ENCODE peak calls at places on chromosome 4, in four cellular contexts. One of them, this sample, is unnamed.

GRCh38 chr4:94006932-94007331 is 178.4 kb downstream of the ATOH1 start:
- DNase-seq in HepG2: no peak
- DNase-seq in GM12878: no peak
- DNase-seq in K562: no peak
- DNase-seq in this sample: no peak

GRCh38 chr4:87523307-87523706 is 5.9 kb downstream of the SPARCL1 start:
- DNase-seq in HepG2: no peak
- DNase-seq in GM12878: no peak
- DNase-seq in K562: no peak
- DNase-seq in this sample: no peak

GRCh38 chr4:116180056-116180690 is 905.2 kb downstream of the TRAM1L1 start:
- DNase-seq in HepG2: no peak
- DNase-seq in GM12878: no peak
- DNase-seq in K562: no peak
- DNase-seq in this sample: no peak

GRCh38 chr4:100208964-100209363 is 18.7 kb upstream of the DDIT4L start:
- DNase-seq in HepG2: no peak
- DNase-seq in GM12878: peak; percentile 38
- DNase-seq in K562: no peak
- DNase-seq in this sample: no peak

GRCh38 chr4:8580321-8581093 is at the start of gene GPR78:
- DNase-seq in HepG2: no peak
- DNase-seq in GM12878: no peak
- DNase-seq in K562: peak; percentile 84
- DNase-seq in this sample: peak; percentile 99

GRCh38 chr4:143302526-143302925 is 34.1 kb upstream of the GAB1 start:
- DNase-seq in HepG2: no peak
- DNase-seq in GM12878: no peak
- DNase-seq in K562: no peak
- DNase-seq in this sample: no peak

GRCh38 chr4:119735136-119735770 is 106.6 kb upstream of the PDE5A start:
- DNase-seq in HepG2: no peak
- DNase-seq in GM12878: no peak
- DNase-seq in K562: no peak
- DNase-seq in this sample: no peak

GRCh38 chr4:139246166-139246565 is 33.9 kb downstream of the MGARP start:
- DNase-seq in HepG2: no peak
- DNase-seq in GM12878: no peak
- DNase-seq in K562: no peak
- DNase-seq in this sample: no peak

GRCh38 chr4:84681488-84682274 is 98.8 kb downstream of the CDS1 start:
- DNase-seq in HepG2: peak; percentile 38
- DNase-seq in GM12878: no peak
- DNase-seq in K562: peak; percentile 10
- DNase-seq in this sample: no peak

GRCh38 chr4:171812377-171813194 is 618 bp upstream of the GALNTL6 start:
- DNase-seq in HepG2: no peak
- DNase-seq in GM12878: no peak
- DNase-seq in K562: no peak
- DNase-seq in this sample: no peak

GRCh38 chr4:1872918-1873269 is 1.7 kb downstream of the NSD2 start:
- DNase-seq in HepG2: no peak
- DNase-seq in GM12878: no peak
- DNase-seq in K562: no peak
- DNase-seq in this sample: no peak

GRCh38 chr4:75327804-75328512 is 186.2 kb downstream of the RCHY1 start:
- DNase-seq in HepG2: no peak
- DNase-seq in GM12878: no peak
- DNase-seq in K562: no peak
- DNase-seq in this sample: no peak

GRCh38 chr4:55162396-55162795 is 37.0 kb upstream of the KDR start:
- DNase-seq in HepG2: no peak
- DNase-seq in GM12878: no peak
- DNase-seq in K562: no peak
- DNase-seq in this sample: no peak

GRCh38 chr4:159284733-159285132 is 181.9 kb downstream of the RAPGEF2 start:
- DNase-seq in HepG2: no peak
- DNase-seq in GM12878: no peak
- DNase-seq in K562: no peak
- DNase-seq in this sample: no peak

GRCh38 chr4:135732448-135732847 is 1530.9 kb upstream of the PABPC4L start:
- DNase-seq in HepG2: no peak
- DNase-seq in GM12878: no peak
- DNase-seq in K562: no peak
- DNase-seq in this sample: no peak

GRCh38 chr4:94582517-94582916 is 130.8 kb downstream of the PDLIM5 start:
- DNase-seq in HepG2: no peak
- DNase-seq in GM12878: no peak
- DNase-seq in K562: no peak
- DNase-seq in this sample: no peak

GRCh38 chr4:136713140-136713539 is 819.2 kb downstream of the PCDH18 start:
- DNase-seq in HepG2: no peak
- DNase-seq in GM12878: no peak
- DNase-seq in K562: no peak
- DNase-seq in this sample: no peak

GRCh38 chr4:129806986-129807385 is 711.0 kb downstream of the C4orf33 start:
- DNase-seq in HepG2: no peak
- DNase-seq in GM12878: no peak
- DNase-seq in K562: no peak
- DNase-seq in this sample: no peak

GRCh38 chr4:82043809-82044137 is 330.0 kb downstream of the HNRNPD start:
- DNase-seq in HepG2: no peak
- DNase-seq in GM12878: no peak
- DNase-seq in K562: no peak
- DNase-seq in this sample: no peak

GRCh38 chr4:105622269-105622668 is 69.8 kb downstream of the ARHGEF38 start:
- DNase-seq in HepG2: no peak
- DNase-seq in GM12878: no peak
- DNase-seq in K562: no peak
- DNase-seq in this sample: no peak

GRCh38 chr4:14856076-14856926 is 146.0 kb upstream of the CPEB2 start:
- DNase-seq in HepG2: peak; percentile 4
- DNase-seq in GM12878: peak; percentile 96
- DNase-seq in K562: peak; percentile 83
- DNase-seq in this sample: no peak

GRCh38 chr4:955161-955921 is 18.0 kb downstream of the DGKQ start:
- DNase-seq in HepG2: no peak
- DNase-seq in GM12878: no peak
- DNase-seq in K562: no peak
- DNase-seq in this sample: no peak

GRCh38 chr4:105215609-105216313 is 69.1 kb downstream of the TET2 start:
- DNase-seq in HepG2: peak; percentile 7
- DNase-seq in GM12878: peak; percentile 83
- DNase-seq in K562: no peak
- DNase-seq in this sample: no peak

GRCh38 chr4:153497091-153497531 is 31.0 kb downstream of the TMEM131L start:
- DNase-seq in HepG2: peak; percentile 58
- DNase-seq in GM12878: no peak
- DNase-seq in K562: peak; percentile 69
- DNase-seq in this sample: peak; percentile 41

GRCh38 chr4:38188631-38189101 is 228.5 kb downstream of the PTTG2 start:
- DNase-seq in HepG2: no peak
- DNase-seq in GM12878: no peak
- DNase-seq in K562: no peak
- DNase-seq in this sample: no peak

GRCh38 chr4:43776371-43776770 is 672.2 kb downstream of the KCTD8 start:
- DNase-seq in HepG2: peak; percentile 3
- DNase-seq in GM12878: no peak
- DNase-seq in K562: no peak
- DNase-seq in this sample: no peak

GRCh38 chr4:147846318-147847135 is 114.6 kb downstream of the ARHGAP10 start:
- DNase-seq in HepG2: no peak
- DNase-seq in GM12878: peak; percentile 77
- DNase-seq in K562: no peak
- DNase-seq in this sample: no peak

GRCh38 chr4:52588097-52588496 is 71.0 kb downstream of the USP46 start:
- DNase-seq in HepG2: peak; percentile 33
- DNase-seq in GM12878: no peak
- DNase-seq in K562: peak; percentile 66
- DNase-seq in this sample: peak; percentile 70

GRCh38 chr4:113410686-113411085 is 350.9 kb downstream of the CAMK2D start:
- DNase-seq in HepG2: no peak
- DNase-seq in GM12878: no peak
- DNase-seq in K562: no peak
- DNase-seq in this sample: no peak

GRCh38 chr4:188005561-188005960 is 10.0 kb downstream of the ZFP42 start:
- DNase-seq in HepG2: no peak
- DNase-seq in GM12878: no peak
- DNase-seq in K562: no peak
- DNase-seq in this sample: no peak

GRCh38 chr4:77818667-77819408 is at the start of gene CNOT6L:
- DNase-seq in HepG2: no peak
- DNase-seq in GM12878: no peak
- DNase-seq in K562: peak; percentile 61
- DNase-seq in this sample: no peak

GRCh38 chr4:100087743-100088142 is 102.5 kb downstream of the DDIT4L start:
- DNase-seq in HepG2: no peak
- DNase-seq in GM12878: no peak
- DNase-seq in K562: no peak
- DNase-seq in this sample: no peak

GRCh38 chr4:74114234-74114633 is 15.2 kb upstream of the CXCL2 start:
- DNase-seq in HepG2: no peak
- DNase-seq in GM12878: no peak
- DNase-seq in K562: no peak
- DNase-seq in this sample: no peak

GRCh38 chr4:149638073-149638472 is 177.6 kb downstream of the IQCM start:
- DNase-seq in HepG2: no peak
- DNase-seq in GM12878: no peak
- DNase-seq in K562: no peak
- DNase-seq in this sample: no peak

GRCh38 chr4:24174622-24175021 is 284.8 kb upstream of the PPARGC1A start:
- DNase-seq in HepG2: no peak
- DNase-seq in GM12878: no peak
- DNase-seq in K562: no peak
- DNase-seq in this sample: no peak

GRCh38 chr4:37389967-37390580 is 145.5 kb downstream of the NWD2 start:
- DNase-seq in HepG2: peak; percentile 48
- DNase-seq in GM12878: no peak
- DNase-seq in K562: peak; percentile 19
- DNase-seq in this sample: no peak

GRCh38 chr4:110139106-110139505 is 59.3 kb downstream of the ELOVL6 start:
- DNase-seq in HepG2: no peak
- DNase-seq in GM12878: no peak
- DNase-seq in K562: no peak
- DNase-seq in this sample: no peak

GRCh38 chr4:77443941-77444340 is 161.7 kb upstream of the CXCL13 start:
- DNase-seq in HepG2: no peak
- DNase-seq in GM12878: no peak
- DNase-seq in K562: no peak
- DNase-seq in this sample: no peak

GRCh38 chr4:5747746-5748365 is 36.9 kb downstream of the EVC start:
- DNase-seq in HepG2: no peak
- DNase-seq in GM12878: no peak
- DNase-seq in K562: no peak
- DNase-seq in this sample: no peak
- TF ChIP-seq CBX5 in HepG2: no peak
- TF ChIP-seq CBX5 in GM12878: no peak
- TF ChIP-seq CBX5 in K562: no peak
- TF ChIP-seq CBX5 in this sample: no peak

GRCh38 chr4:183396187-183396738 is 48.2 kb upstream of the CDKN2AIP start:
- DNase-seq in HepG2: no peak
- DNase-seq in GM12878: no peak
- DNase-seq in K562: no peak
- DNase-seq in this sample: no peak
- TF ChIP-seq CBX5 in HepG2: no peak
- TF ChIP-seq CBX5 in GM12878: no peak
- TF ChIP-seq CBX5 in K562: no peak
- TF ChIP-seq CBX5 in this sample: no peak

GRCh38 chr4:26032572-26033320 is 118.7 kb downstream of the SMIM20 start:
- DNase-seq in HepG2: peak; percentile 61
- DNase-seq in GM12878: no peak
- DNase-seq in K562: no peak
- DNase-seq in this sample: no peak
- TF ChIP-seq CBX5 in HepG2: no peak
- TF ChIP-seq CBX5 in GM12878: no peak
- TF ChIP-seq CBX5 in K562: no peak
- TF ChIP-seq CBX5 in this sample: no peak

GRCh38 chr4:22595684-22596083 is 79.8 kb upstream of the ADGRA3 start:
- DNase-seq in HepG2: no peak
- DNase-seq in GM12878: peak; percentile 17
- DNase-seq in K562: no peak
- DNase-seq in this sample: no peak
- TF ChIP-seq CBX5 in HepG2: no peak
- TF ChIP-seq CBX5 in GM12878: no peak
- TF ChIP-seq CBX5 in K562: no peak
- TF ChIP-seq CBX5 in this sample: no peak

DNA sequence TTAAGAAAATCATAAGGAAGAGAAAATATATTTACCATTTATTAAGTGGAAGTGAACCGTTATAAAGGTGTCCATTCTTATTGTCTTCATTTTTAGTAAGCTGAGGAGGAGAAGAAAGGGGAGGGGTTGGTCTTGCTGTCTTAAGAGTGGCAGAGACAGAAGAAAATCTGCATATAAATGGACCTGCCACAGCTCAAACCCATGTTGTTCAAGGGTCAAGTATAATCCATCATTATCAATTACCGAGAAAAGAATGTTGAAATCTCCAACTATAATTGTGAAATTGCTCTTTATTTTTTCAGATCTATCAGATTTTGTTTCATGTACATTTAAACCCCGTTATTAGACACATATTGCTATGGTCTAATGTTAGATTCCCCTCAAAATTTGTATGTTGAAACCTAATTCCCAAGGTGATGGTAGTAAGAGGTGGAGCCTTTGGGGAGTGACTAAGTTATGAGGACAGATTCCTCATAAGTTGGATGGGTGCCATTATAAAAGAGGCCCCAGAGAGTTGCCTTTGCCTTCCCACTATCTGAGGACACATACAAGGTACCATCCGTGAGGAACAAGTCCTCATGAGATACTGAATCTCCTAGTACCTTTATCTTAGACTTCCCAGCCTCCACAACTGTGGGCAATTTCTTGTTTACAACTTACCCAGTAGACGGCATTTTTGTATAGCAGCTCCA is 58.5 kb upstream of the SMAD1 start:
- DNase-seq in HepG2: no peak
- DNase-seq in GM12878: no peak
- DNase-seq in K562: no peak
- DNase-seq in this sample: no peak
- TF ChIP-seq CBX5 in HepG2: no peak
- TF ChIP-seq CBX5 in GM12878: no peak
- TF ChIP-seq CBX5 in K562: no peak
- TF ChIP-seq CBX5 in this sample: no peak

DNA sequence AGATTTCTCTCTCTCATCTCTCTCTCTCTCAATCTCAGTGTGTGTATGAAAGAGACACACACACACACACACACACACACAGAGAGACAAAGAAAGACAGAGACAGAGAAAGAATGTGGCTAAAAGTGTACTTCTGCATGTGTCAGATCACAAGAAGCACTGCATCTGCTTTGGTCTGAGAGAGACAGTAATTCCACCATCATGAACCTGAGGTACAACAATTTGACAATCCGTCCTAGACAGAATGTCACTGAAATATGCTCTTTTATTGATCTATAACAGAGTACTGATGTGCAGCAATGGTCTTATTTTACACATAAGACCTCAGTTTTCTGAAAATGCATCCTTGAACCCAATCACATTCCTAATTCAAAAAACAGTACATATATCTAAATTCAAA is 576.2 kb upstream of the SMIM31 start:
- DNase-seq in HepG2: no peak
- DNase-seq in GM12878: no peak
- DNase-seq in K562: no peak
- DNase-seq in this sample: no peak
- TF ChIP-seq CBX5 in HepG2: no peak
- TF ChIP-seq CBX5 in GM12878: no peak
- TF ChIP-seq CBX5 in K562: no peak
- TF ChIP-seq CBX5 in this sample: no peak